ENCODE peak calls at places on chromosomes 1 and 21, in four cellular contexts. N, O, B and Z are unnamed samples.
A peak's percentile ranks its signal among the peaks of the same experiment; 100 is the strongest.

GRCh38 chr21:42684109-42684916 is 30.9 kb downstream of the PDE9A start:
- DNase-seq in N (no peak), O (no peak), B (peak; percentile 37), Z (no peak)

GRCh38 chr1:88394958-88395357 is 289.1 kb upstream of the PKN2 start:
- DNase-seq in N (no peak), O (no peak), B (no peak), Z (no peak)

GRCh38 chr1:238681021-238681420 is 705.3 kb upstream of the CHRM3 start:
- DNase-seq in N (no peak), O (no peak), B (peak; percentile 65), Z (no peak)

GRCh38 chr21:32226444-32226843 is 52.4 kb downstream of the MIS18A start:
- DNase-seq in N (no peak), O (no peak), B (no peak), Z (no peak)

GRCh38 chr21:43921979-43922945 is 57.2 kb downstream of the AGPAT3 start:
- DNase-seq in N (no peak), O (peak; percentile 78), B (peak; percentile 53), Z (peak; percentile 74)

GRCh38 chr21:16004121-16004520 is 274.3 kb downstream of the USP25 start:
- DNase-seq in N (no peak), O (no peak), B (peak; percentile 11), Z (no peak)

GRCh38 chr1:234135501-234135900 is 231.0 kb downstream of the SLC35F3 start:
- DNase-seq in N (no peak), O (no peak), B (no peak), Z (no peak)

GRCh38 chr1:14987829-14988603 is 165.5 kb upstream of the TMEM51 start:
- DNase-seq in N (no peak), O (no peak), B (peak; percentile 33), Z (no peak)

GRCh38 chr1:37755290-37755689 is 9.6 kb downstream of the EPHA10 start:
- DNase-seq in N (no peak), O (peak; percentile 55), B (no peak), Z (peak; percentile 65)

GRCh38 chr1:221983444-221983843 is 241.6 kb upstream of the DUSP10 start:
- DNase-seq in N (no peak), O (no peak), B (no peak), Z (no peak)

GRCh38 chr1:53089478-53090226 is 27.6 kb downstream of the PODN start:
- DNase-seq in N (no peak), O (no peak), B (peak; percentile 35), Z (no peak)

GRCh38 chr1:22121421-22121911 is 21.4 kb downstream of the WNT4 start:
- DNase-seq in N (no peak), O (no peak), B (no peak), Z (no peak)

GRCh38 chr1:204960306-204960984 is 82.6 kb upstream of the CNTN2 start:
- DNase-seq in N (no peak), O (no peak), B (no peak), Z (no peak)

GRCh38 chr1:109634771-109635750 is 15.4 kb downstream of the AMPD2 start:
- DNase-seq in N (no peak), O (peak; percentile 14), B (no peak), Z (no peak)

GRCh38 chr1:2528966-2529750 is 905 bp downstream of the HES5 start:
- DNase-seq in N (peak; percentile 53), O (no peak), B (no peak), Z (peak; percentile 79)

GRCh38 chr1:9426291-9426711 is 113.0 kb upstream of the SLC25A33 start:
- DNase-seq in N (peak; percentile 69), O (peak; percentile 86), B (no peak), Z (peak; percentile 82)

GRCh38 chr1:160207751-160208150 is 2.6 kb downstream of the PEA15 start:
- DNase-seq in N (no peak), O (no peak), B (no peak), Z (no peak)

GRCh38 chr1:160207118-160207650 is 2.0 kb downstream of the PEA15 start:
- DNase-seq in N (no peak), O (no peak), B (no peak), Z (no peak)

GRCh38 chr1:160209041-160209655 is 4.0 kb downstream of the PEA15 start:
- DNase-seq in N (no peak), O (no peak), B (peak; percentile 17), Z (no peak)

GRCh38 chr1:160209656-160210046 is 4.5 kb downstream of the PEA15 start:
- DNase-seq in N (no peak), O (no peak), B (peak; percentile 16), Z (no peak)

DNA sequence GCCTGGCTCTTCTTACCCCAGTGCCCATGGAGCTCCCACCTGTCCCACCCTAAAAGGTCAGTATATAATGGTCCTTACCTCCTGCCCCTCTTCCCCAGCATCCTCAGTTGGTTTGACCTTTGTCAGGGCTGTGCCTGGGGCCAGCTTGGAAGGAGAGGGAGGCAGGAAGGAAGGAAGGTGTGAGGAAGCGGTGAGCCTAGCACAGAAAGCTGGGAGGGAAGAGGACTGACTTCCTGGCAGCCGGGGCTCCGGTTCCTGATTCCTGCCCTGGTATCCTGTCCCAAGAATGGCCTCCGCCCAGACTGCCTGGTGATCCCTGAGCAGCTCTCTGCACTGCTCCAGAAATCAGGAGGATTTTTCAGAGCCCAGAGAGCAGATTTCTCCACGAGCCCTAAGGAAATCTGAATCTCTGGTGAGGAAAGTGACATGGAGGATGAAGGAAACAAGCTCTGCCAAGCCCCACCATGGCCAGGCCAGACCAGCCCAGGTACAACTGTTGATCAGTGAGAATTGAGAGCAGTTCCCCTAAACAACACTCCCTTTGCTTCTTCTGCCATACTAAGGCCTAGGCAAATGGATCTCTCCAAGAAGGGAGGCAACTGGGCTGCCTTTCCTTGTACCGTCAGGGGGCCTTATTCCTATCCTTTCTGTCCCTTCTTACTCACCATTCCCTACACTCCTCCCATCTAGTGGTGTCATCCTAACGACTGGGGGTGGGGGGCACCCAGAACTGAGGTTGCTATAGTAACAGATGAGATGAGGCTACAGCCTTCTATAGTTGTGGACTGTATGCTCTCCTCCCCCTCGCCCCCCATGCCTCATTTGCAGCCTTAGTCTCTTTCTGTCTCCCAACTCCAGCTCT is 3.2 kb downstream of the PEA15 start:
- DNase-seq in N (no peak), O (no peak), B (peak; percentile 8), Z (no peak)
- TF ChIP-seq CTCF in N (no peak), O (no peak), B (no peak), Z (no peak)

GRCh38 chr1:223715710-223716103 is 3.4 kb downstream of the CAPN2 start:
- DNase-seq in N (no peak), O (no peak), B (no peak), Z (no peak)

GRCh38 chr1:223717123-223717522 is 4.8 kb downstream of the CAPN2 start:
- DNase-seq in N (no peak), O (no peak), B (no peak), Z (no peak)

GRCh38 chr1:223718850-223719249 is 6.5 kb downstream of the CAPN2 start:
- DNase-seq in N (no peak), O (no peak), B (no peak), Z (no peak)

GRCh38 chr1:223716302-223716862 is 4.0 kb downstream of the CAPN2 start:
- DNase-seq in N (no peak), O (no peak), B (peak; percentile 67), Z (peak; percentile 39)

GRCh38 chr1:223717695-223718363 is 5.5 kb downstream of the CAPN2 start:
- DNase-seq in N (no peak), O (no peak), B (no peak), Z (no peak)
- TF ChIP-seq CTCF in N (no peak), O (no peak), B (no peak), Z (no peak)

GRCh38 chr1:108199781-108200626 is at the start of gene SLC25A24:
- DNase-seq in N (peak; percentile 85), O (peak; percentile 72), B (peak; percentile 84), Z (peak; percentile 90)

GRCh38 chr1:108199231-108199657 is 899 bp downstream of the SLC25A24 start:
- DNase-seq in N (no peak), O (no peak), B (peak; percentile 40), Z (no peak)

GRCh38 chr1:108201682-108202081 is 1.5 kb upstream of the SLC25A24 start:
- DNase-seq in N (no peak), O (no peak), B (no peak), Z (no peak)

GRCh38 chr1:108200627-108201106 is 524 bp upstream of the SLC25A24 start:
- DNase-seq in N (no peak), O (peak; percentile 26), B (peak; percentile 82), Z (peak; percentile 61)
- TF ChIP-seq CTCF in N (no peak), O (peak; percentile 17), B (peak; percentile 24), Z (peak; percentile 39)

GRCh38 chr21:33300701-33301631 is 23.8 kb upstream of the IFNAR1 start:
- DNase-seq in N (no peak), O (no peak), B (peak; percentile 36), Z (no peak)

GRCh38 chr21:33296156-33296555 is 28.6 kb upstream of the IFNAR1 start:
- DNase-seq in N (peak; percentile 46), O (no peak), B (no peak), Z (peak; percentile 28)

GRCh38 chr21:33302055-33302454 is 22.7 kb upstream of the IFNAR1 start:
- DNase-seq in N (no peak), O (no peak), B (no peak), Z (no peak)

GRCh38 chr21:33301632-33302002 is 23.2 kb upstream of the IFNAR1 start:
- DNase-seq in N (no peak), O (no peak), B (no peak), Z (no peak)

DNA sequence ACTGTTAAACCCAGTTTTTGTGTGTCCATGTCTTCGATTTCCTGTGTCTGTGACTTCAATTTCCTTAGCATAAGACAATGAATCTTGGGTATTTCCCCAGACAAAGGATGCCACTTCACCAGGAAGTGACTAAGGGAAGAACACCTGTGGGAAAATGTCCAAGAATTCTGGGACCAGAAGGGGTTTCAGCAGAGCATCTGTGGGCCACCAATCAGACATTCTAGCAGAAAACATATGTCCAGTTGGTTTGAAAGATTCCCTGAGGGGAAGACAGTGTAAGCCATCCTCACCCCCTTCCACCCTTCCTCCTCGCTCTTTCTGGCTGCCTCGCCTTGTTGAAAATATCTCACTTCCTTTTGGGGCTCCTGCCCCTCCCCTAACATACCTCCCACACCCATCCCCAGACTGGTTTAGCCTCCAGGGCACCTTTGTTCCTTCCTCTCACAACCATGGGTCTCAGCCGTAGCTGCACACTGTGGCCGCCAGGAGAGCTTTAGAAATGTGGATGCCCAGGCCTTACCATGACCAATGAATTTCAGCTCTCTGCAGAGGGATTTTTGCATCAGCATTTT is 25.5 kb upstream of the IFNAR1 start:
- DNase-seq in N (peak; percentile 26), O (peak; percentile 73), B (no peak), Z (peak; percentile 37)
- TF ChIP-seq CTCF in N (no peak), O (no peak), B (no peak), Z (peak; percentile 4)

GRCh38 chr1:116033322-116033721 is 57.0 kb downstream of the SLC22A15 start:
- DNase-seq in N (no peak), O (no peak), B (no peak), Z (no peak)
- TF ChIP-seq CTCF in N (no peak), O (no peak), B (no peak), Z (no peak)

DNA sequence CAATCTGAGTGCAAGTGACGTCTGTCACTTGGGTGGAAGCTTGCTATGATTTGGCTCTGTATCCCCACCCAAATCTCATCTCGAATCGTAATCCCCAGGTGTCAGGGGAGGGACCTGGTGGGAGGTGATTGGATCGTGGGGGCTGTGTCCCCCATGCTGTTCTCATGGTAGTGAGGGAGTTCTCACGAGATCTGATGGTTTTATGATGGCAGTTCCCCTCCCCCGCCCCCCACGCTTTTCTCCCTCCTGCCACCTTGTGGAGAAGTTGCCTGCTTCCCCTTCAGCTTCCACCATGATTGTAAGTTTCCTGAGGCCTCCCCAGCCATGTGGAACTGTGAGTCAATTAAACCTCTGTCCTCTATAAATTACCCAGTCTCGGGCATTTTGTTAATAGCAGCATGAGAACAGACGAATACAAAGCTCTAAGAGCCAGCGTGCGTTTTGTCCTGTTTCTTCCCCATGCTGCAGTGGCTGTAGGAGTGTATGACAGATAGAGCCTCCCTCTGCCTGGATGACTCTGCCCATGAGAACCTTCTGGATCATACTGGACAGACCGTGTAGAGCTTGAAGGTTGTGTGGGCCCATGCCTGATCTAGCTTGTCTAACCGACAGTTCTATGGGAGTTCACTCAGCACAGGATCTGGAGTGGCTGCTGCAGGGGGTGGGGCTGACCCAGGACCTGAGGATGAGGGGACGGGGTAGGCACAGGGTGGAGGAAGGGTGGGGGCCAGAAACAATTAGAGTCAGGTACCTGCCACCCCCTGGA is 139.7 kb upstream of the ERRFI1 start:
- DNase-seq in N (no peak), O (no peak), B (no peak), Z (no peak)
- TF ChIP-seq CTCF in N (no peak), O (no peak), B (peak; percentile 23), Z (no peak)